ENCODE peak calls at places on chromosomes 13 and 19, in ten cellular contexts. J is breast epithelium, M is neural progenitor cell, W is Peyer's patch, X is cardiac fibroblast, T is fibroblast of lung, F is heart right ventricle, V is tibial artery, Z is SK-N-SH, O is AG10803. K is an unnamed sample.

GRCh38 chr19:5093953-5094718 is 125.2 kb downstream of the KDM4B start:
- DNase-seq in O (no peak), V (no peak), J (no peak), X (no peak), T (no peak), F (no peak), Z (no peak), M (no peak), W (no peak), K (no peak)

GRCh38 chr19:8877854-8878705 is 45.9 kb downstream of the MBD3L1 start:
- DNase-seq in O (no peak), V (no peak), T (no peak), J (no peak), W (no peak), F (no peak), M (peak), X (no peak), Z (peak), K (no peak)

GRCh38 chr19:13692096-13692495 is 72.2 kb upstream of the MRI1 start:
- DNase-seq in T (peak), W (no peak), Z (no peak), V (no peak), O (peak), X (peak), M (no peak), F (no peak), J (no peak), K (no peak)

GRCh38 chr13:73059460-73060250 is 850 bp downstream of the KLF5 start:
- DNase-seq in M (peak), W (peak), O (peak), X (no peak), F (peak), Z (no peak), T (no peak), V (peak), J (peak), K (no peak)

GRCh38 chr19:41546386-41546789 is 29.6 kb upstream of the CEACAM21 start:
- DNase-seq in X (no peak), W (peak), V (no peak), O (no peak), Z (no peak), J (no peak), T (no peak), M (no peak), F (no peak), K (no peak)

GRCh38 chr19:39997595-39998216 is 846 bp downstream of the ZNF546 start:
- DNase-seq in F (no peak), Z (peak), X (peak), W (no peak), O (peak), J (no peak), V (no peak), M (no peak), T (peak), K (no peak)

GRCh38 chr19:56912406-56912805 is 71.9 kb upstream of the PEG3 start:
- DNase-seq in T (no peak), Z (no peak), F (no peak), J (no peak), M (no peak), W (no peak), X (no peak), V (no peak), O (no peak), K (no peak)

GRCh38 chr13:113421673-113422270 is 31.5 kb downstream of the ADPRHL1 start:
- DNase-seq in F (no peak), J (no peak), T (peak), M (no peak), X (peak), V (no peak), O (peak), W (no peak), Z (peak), K (no peak)

GRCh38 chr19:18675779-18676178 is 7.7 kb upstream of the CRTC1 start:
- DNase-seq in X (peak), F (no peak), T (peak), W (no peak), J (no peak), Z (no peak), M (peak), V (no peak), O (no peak), K (no peak)
- TF ChIP-seq CTCF in X (peak), F (no peak), T (peak), W (peak), J (no peak), Z (peak), M (peak), V (no peak), O (peak), K (peak)

GRCh38 chr19:50333235-50333736 is 4.1 kb upstream of the KCNC3 start:
- DNase-seq in T (peak), M (peak), F (peak), O (peak), W (peak), V (peak), J (peak), X (peak), Z (peak), K (peak)

GRCh38 chr19:50332014-50332263 is 2.8 kb upstream of the KCNC3 start:
- DNase-seq in M (no peak), J (no peak), T (no peak), V (no peak), Z (no peak), X (no peak), F (no peak), O (no peak), W (no peak), K (no peak)

GRCh38 chr19:50333737-50334617 is 4.8 kb upstream of the KCNC3 start:
- DNase-seq in M (peak), Z (peak), J (peak), W (peak), X (no peak), V (no peak), F (peak), T (no peak), O (no peak), K (no peak)

GRCh38 chr19:50331187-50332013 is 2.2 kb upstream of the KCNC3 start:
- DNase-seq in W (no peak), F (no peak), M (peak), J (no peak), X (no peak), Z (no peak), O (no peak), T (no peak), V (no peak), K (no peak)

GRCh38 chr19:50332264-50333038 is 3.3 kb upstream of the KCNC3 start:
- DNase-seq in X (no peak), Z (no peak), J (no peak), M (peak), F (no peak), O (no peak), V (no peak), T (no peak), W (no peak), K (no peak)
- H3K4me3 ChIP-seq in X (no peak), Z (no peak), J (peak), M (peak), F (peak), O (no peak), V (peak), T (no peak), W (peak), K (peak)

GRCh38 chr19:48752511-48753365 is at the start of gene FUT1:
- DNase-seq in F (peak), O (peak), T (no peak), M (peak), X (peak), J (peak), V (no peak), Z (peak), W (peak), K (no peak)
- TF ChIP-seq CTCF in F (no peak), O (no peak), T (no peak), M (peak), X (no peak), J (peak), V (no peak), Z (no peak), W (no peak), K (no peak)

GRCh38 chr19:55442372-55443044 is 592 bp downstream of the SHISA7 start:
- DNase-seq in X (no peak), Z (peak), F (no peak), M (peak), W (no peak), T (no peak), O (no peak), J (no peak), V (no peak), K (no peak)
- H3K4me3 ChIP-seq in X (no peak), Z (no peak), F (no peak), M (peak), W (no peak), T (no peak), O (no peak), J (no peak), V (no peak), K (no peak)

GRCh38 chr19:18605196-18605545 is 1.4 kb downstream of the CRLF1 start:
- DNase-seq in X (no peak), M (no peak), F (no peak), V (no peak), W (no peak), T (no peak), J (no peak), O (no peak), Z (peak), K (no peak)

GRCh38 chr19:18604820-18605159 is 1.8 kb downstream of the CRLF1 start:
- DNase-seq in X (no peak), M (no peak), W (no peak), T (no peak), Z (peak), F (no peak), J (no peak), O (no peak), V (no peak), K (no peak)

GRCh38 chr19:18601875-18602274 is 4.7 kb downstream of the CRLF1 start:
- DNase-seq in Z (peak), X (no peak), V (no peak), W (no peak), F (no peak), T (no peak), J (no peak), M (no peak), O (no peak), K (no peak)

GRCh38 chr19:18603958-18604819 is 2.4 kb downstream of the CRLF1 start:
- DNase-seq in F (no peak), Z (peak), W (no peak), V (peak), O (no peak), M (peak), T (no peak), J (no peak), X (no peak), K (no peak)

DNA sequence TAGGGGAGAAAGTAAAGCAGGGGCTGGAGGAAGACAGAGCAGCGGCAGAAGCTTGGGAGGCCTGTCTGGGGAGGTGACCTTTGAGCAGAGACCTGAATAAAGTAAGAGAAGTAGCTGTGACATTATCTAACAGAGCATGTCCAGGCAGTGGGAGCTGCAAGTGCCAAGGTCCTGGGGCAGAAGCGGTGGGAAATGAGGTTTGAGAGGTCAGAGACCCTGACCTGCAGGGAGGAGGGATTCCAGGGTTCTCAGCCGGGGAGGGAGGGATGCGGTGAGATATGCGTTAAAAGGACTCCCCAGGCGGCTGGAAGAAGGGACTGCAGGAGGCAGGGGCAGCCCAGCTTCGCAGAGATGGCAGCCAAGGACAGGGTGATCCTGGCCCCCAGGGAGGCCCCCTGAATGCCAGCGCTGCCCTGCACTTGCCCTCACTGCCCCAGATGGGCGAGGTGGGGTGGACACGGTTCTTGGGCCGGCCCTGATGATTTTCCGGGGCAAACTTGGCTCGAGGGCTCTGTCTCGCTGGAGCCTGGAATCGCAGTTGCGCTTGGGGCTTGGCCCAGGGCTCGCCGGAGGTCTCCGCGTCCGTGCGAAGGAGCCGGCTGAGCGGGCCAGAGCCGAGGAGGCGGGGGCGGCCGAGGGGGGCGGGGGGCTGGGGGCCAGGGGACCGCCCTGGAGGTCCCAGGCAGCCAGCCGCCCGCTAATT is 3.2 kb downstream of the CRLF1 start:
- DNase-seq in M (peak), T (no peak), F (no peak), J (no peak), O (peak), X (peak), W (no peak), Z (peak), V (peak), K (no peak)
- TF ChIP-seq CTCF in M (peak), T (peak), F (no peak), J (no peak), O (peak), X (peak), W (peak), Z (peak), V (peak), K (peak)

DNA sequence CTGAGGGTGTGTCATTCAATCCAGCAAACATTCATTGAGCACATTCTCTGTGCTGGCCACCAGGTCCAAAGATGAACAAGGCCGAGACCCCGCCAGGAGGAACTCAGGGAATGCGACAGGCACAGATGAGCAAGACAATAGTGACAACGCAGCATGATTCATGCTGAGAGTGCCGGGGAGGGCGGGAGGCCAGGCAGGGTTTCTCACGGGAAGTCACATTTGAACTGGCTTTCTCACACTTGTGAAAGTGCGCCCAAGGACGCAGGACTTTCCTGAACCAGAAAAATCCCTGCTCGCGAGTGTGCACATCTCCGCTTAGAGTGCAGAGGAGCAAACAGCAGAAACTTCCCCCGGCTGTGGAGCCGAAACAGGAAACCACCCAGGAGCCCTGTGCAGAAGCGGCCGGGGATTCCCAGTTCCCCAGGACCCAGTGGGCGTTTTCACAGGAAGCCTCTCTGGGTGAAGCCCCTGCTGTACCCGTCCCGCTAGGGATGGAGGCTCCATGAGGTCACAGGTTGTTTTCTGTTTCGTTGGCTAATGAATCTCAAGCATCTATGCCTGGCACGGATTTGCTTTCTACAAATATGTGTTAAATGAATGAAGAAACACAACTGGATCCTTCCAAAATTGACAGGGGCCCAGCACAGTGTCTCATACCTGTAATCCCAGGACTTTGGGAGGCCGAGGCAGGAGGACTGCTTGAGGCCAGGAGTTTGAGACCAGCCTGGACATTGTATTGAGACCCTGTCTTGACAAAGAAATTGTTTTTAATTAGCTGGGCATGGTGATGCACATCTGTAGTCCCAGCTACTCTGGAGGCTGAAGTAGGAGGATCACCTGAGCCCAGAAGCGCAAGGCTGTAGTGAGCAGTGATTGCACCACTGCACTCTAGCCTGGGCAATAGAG is 68.4 kb upstream of the TM9SF2 start:
- DNase-seq in M (peak), F (peak), J (no peak), V (peak), X (peak), O (peak), Z (no peak), W (peak), T (peak), K (peak)
- H3K4me3 ChIP-seq in M (peak), F (peak), J (no peak), V (no peak), X (peak), O (peak), Z (no peak), W (peak), T (no peak), K (peak)

DNA sequence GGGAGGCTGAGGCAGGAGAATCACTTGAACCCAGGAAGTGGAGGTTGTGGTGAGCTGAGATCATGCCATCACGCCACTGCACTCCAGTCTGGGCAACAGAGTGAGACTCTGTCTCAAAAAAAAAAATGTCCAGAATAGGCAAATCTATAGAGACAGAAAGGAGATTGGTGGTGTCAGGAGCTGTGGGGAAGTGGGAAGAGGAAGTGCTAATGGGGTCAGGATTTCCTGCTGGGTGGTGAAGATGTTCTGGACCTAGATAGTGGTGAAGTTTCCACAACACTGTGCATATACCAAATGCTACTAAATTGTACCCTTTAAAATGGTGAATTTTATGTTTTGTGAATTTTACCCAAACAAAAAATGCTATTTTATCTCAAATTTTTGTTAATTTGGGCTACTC is 7.6 kb upstream of the CYP4F3 start:
- DNase-seq in X (no peak), W (no peak), J (no peak), M (no peak), O (no peak), F (no peak), Z (no peak), V (no peak), T (no peak), K (no peak)
- TF ChIP-seq CTCF in X (no peak), W (no peak), J (no peak), M (no peak), O (no peak), F (no peak), Z (no peak), V (no peak), T (no peak), K (no peak)

GRCh38 chr13:107545946-107546502 is 669.3 kb downstream of the LIG4 start:
- DNase-seq in W (no peak), J (no peak), V (no peak), X (no peak), O (no peak), Z (no peak), T (no peak), F (no peak), M (no peak), K (no peak)
- H3K4me3 ChIP-seq in W (no peak), J (no peak), V (no peak), X (no peak), O (no peak), Z (no peak), T (no peak), F (no peak), M (no peak), K (no peak)

DNA sequence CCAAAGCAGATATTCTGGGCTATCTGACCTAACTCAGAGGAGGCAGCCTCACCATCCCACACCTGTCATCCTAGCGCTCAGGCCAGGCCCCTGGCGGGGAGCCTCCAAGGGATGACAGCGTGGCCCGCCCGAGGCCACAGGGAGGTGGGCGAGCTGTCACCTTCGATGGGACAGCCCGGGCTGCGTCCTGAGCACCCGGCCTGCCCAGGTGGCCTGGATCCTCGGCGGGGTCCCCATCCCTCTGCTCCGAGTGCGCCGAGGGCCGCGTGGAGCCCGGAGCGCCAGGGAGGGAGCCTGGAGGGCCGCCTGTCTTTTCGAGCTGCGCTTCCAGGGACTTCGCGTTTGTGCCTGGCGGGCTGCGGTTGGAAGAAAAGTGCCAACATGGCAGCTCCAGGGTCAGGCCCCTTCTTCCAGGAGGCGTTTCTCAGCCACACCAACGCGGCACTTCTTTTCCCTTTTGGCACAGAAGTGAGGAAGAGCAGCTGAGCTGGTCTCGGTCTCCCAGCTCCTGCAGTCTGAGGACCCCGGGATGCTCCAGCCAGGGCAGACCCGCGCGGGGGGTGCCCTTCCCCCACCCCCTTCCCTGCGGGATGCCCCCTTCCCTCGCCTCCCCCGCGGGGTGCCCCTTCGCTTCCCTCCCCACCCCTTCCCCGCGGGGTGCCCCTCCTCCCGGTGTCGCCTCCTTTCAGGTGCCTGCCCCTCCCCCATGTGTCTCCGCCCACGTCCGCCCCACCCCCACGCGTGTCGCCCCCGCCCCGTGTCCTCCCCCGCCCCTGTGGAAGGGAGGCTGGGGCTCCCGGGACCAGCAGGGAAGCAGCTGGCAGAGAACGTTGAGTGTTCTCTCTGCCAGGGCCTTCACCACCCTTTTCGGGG is 42.3 kb downstream of the GJA3 start:
- DNase-seq in F (peak), W (peak), T (peak), X (peak), V (peak), O (peak), Z (peak), J (no peak), M (peak), K (no peak)
- TF ChIP-seq CTCF in F (no peak), W (no peak), T (no peak), X (no peak), V (no peak), O (no peak), Z (no peak), J (no peak), M (peak), K (no peak)

DNA sequence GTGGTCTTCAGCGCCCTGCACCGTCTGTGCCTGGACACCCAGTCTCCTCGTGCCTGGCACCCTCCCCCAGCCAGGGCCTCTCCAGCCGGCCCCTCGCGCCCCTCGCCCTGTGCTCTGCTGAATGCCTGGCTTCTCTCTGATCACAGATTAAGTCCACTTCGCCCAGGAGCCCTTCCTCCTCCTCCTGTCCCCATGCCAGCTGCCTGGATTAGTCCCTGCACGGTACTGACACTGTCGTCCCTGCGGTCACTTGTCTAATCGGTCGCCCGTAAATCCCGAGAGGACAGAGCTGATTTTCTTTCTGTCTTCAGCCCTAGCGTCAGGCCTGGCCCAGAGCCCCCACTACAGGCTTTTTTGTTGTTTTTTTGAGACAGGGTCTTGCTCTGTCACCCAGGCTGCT is 6.6 kb downstream of the THOP1 start:
- DNase-seq in J (no peak), X (no peak), V (no peak), W (no peak), O (no peak), M (no peak), Z (no peak), T (no peak), F (no peak), K (no peak)
- H3K4me3 ChIP-seq in J (no peak), X (no peak), V (no peak), W (no peak), O (no peak), M (no peak), Z (no peak), T (no peak), F (no peak), K (no peak)

K was measured in GM12864.